ENCODE peak calls at places on chromosome X, in four cellular contexts. H, C, I and X are unnamed samples.

GRCh38 chrX:12956704-12957541 is 18.0 kb upstream of the TMSB4X start:
- DNase-seq in H (no peak), C (no peak), I (peak), X (peak)

GRCh38 chrX:9682456-9682855 is 83.2 kb downstream of the GPR143 start:
- DNase-seq in H (no peak), I (no peak), C (no peak), X (no peak)

GRCh38 chrX:8921615-8922014 is 112.3 kb downstream of the FAM9B start:
- DNase-seq in H (no peak), C (no peak), I (no peak), X (no peak)

GRCh38 chrX:130413415-130413814 is 11.6 kb downstream of the RBMX2 start:
- DNase-seq in C (no peak), H (no peak), I (peak), X (no peak)

GRCh38 chrX:105098812-105099211 is 121.7 kb downstream of the TEX13A start:
- DNase-seq in C (no peak), I (no peak), H (no peak), X (no peak)

GRCh38 chrX:139126493-139126892 is 404.0 kb upstream of the F9 start:
- DNase-seq in H (no peak), C (no peak), I (peak), X (peak)

GRCh38 chrX:17052776-17053175 is 106.3 kb downstream of the REPS2 start:
- DNase-seq in H (no peak), C (no peak), I (no peak), X (no peak)

GRCh38 chrX:63282077-63282476 is 69.1 kb downstream of the SPIN4 start:
- DNase-seq in H (no peak), I (no peak), C (no peak), X (no peak)

GRCh38 chrX:106611323-106611681 is 476 bp upstream of the RADX start:
- DNase-seq in H (no peak), I (no peak), C (no peak), X (no peak)

GRCh38 chrX:22594771-22595170 is 322.1 kb downstream of the CBLL2 start:
- DNase-seq in C (no peak), I (no peak), H (no peak), X (no peak)

GRCh38 chrX:37474478-37474877 is 97.0 kb upstream of the LANCL3 start:
- DNase-seq in I (no peak), C (no peak), H (no peak), X (no peak)

GRCh38 chrX:151713859-151714258 is 2.0 kb upstream of the FATE1 start:
- DNase-seq in H (no peak), I (peak), C (no peak), X (peak)

GRCh38 chrX:148043456-148043855 is 62.3 kb downstream of the FMR1NB start:
- DNase-seq in H (no peak), C (no peak), I (peak), X (no peak)

GRCh38 chrX:100944601-100945000 is 15.9 kb upstream of the XKRX start:
- DNase-seq in H (no peak), I (no peak), C (no peak), X (no peak)

GRCh38 chrX:78527263-78527662 is 131.9 kb downstream of the RTL3 start:
- DNase-seq in C (no peak), H (no peak), I (no peak), X (no peak)

GRCh38 chrX:53481816-53482485 is 47.8 kb upstream of the HSD17B10 start:
- DNase-seq in C (peak), I (peak), H (peak), X (peak)

GRCh38 chrX:118066867-118067515 is 49.6 kb downstream of the KLHL13 start:
- DNase-seq in I (no peak), C (no peak), H (no peak), X (no peak)

GRCh38 chrX:154036513-154036912 is 16.8 kb upstream of the IRAK1 start:
- DNase-seq in H (no peak), C (no peak), I (no peak), X (peak)

DNA sequence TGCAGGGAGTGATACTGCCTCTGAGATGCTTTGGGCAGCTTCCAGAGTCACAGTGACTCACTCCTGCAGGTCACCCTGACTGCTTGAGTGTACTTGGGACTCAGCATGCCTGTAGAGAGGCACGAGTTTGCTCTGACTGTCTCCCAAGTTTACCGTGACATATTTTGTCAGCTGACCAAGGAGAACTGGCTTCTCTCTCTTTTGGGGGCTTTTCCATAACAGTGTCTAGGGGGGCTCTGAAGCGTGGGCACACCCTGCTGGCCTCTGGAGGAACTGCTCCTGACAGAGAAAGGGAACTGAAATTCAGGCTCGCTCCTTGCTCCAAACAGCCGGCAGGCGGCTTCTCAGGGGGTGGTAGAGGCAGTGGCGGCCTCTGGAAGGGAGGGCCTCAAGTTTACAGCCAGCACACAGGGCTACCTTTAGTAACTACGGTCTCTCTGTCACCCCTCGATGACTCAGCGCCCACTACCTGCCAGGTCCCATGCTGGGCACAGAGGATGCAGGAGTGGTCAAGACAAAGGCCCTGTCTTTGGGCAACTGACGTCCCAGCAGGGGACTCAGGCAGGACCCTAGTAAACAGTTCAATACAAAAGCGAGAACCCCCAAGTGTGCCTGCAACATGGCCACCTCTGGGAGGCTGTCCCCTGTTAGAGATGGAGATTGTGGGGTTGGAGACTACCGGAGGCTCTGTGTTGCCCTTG is 17.8 kb downstream of the ZNF185 start:
- DNase-seq in C (no peak), I (peak), H (no peak), X (peak)
- H3K4me3 ChIP-seq in C (no peak), I (no peak), H (no peak), X (no peak)

GRCh38 chrX:134375691-134376090 is 84.3 kb upstream of the HPRT1 start:
- DNase-seq in I (no peak), C (no peak), H (no peak), X (no peak)

GRCh38 chrX:134374910-134375309 is 85.1 kb upstream of the HPRT1 start:
- DNase-seq in H (no peak), I (no peak), C (no peak), X (no peak)

GRCh38 chrX:134373736-134374135 is 86.2 kb upstream of the HPRT1 start:
- DNase-seq in C (no peak), I (peak), H (no peak), X (no peak)

GRCh38 chrX:134374294-134374693 is 85.7 kb upstream of the HPRT1 start:
- DNase-seq in H (no peak), C (no peak), I (peak), X (no peak)

GRCh38 chrX:134377537-134377936 is 82.4 kb upstream of the HPRT1 start:
- DNase-seq in C (no peak), I (peak), H (no peak), X (peak)
- TF ChIP-seq CTCF in C (no peak), I (peak), H (peak), X (peak)

GRCh38 chrX:55490121-55490520 is 473 bp upstream of the USP51 start:
- DNase-seq in I (no peak), C (no peak), H (no peak), X (no peak)
- H3K4me3 ChIP-seq in I (peak), C (peak), H (peak), X (peak)

GRCh38 chrX:41734530-41734929 is 10.5 kb downstream of the GPR82 start:
- DNase-seq in H (no peak), C (no peak), I (peak), X (peak)
- TF ChIP-seq CTCF in H (peak), C (no peak), I (peak), X (peak)